ENCODE peak calls at places on chromosomes 6 and 20, in seven cellular contexts. One of them, this sample, is unnamed.

GRCh38 chr6:26653007-26653406 is 6.5 kb downstream of the ZNF322 start:
- DNase-seq in AG04449: no peak
- DNase-seq in cardiac fibroblast: no peak
- DNase-seq in keratinocyte: no peak
- DNase-seq in WTC11: no peak
- DNase-seq in AG04450: no peak
- DNase-seq in breast epithelium: no peak
- DNase-seq in this sample: no peak

GRCh38 chr6:168089186-168090063 is 10.4 kb upstream of the FRMD1 start:
- DNase-seq in AG04449: no peak
- DNase-seq in cardiac fibroblast: no peak
- DNase-seq in keratinocyte: no peak
- DNase-seq in WTC11: no peak
- DNase-seq in AG04450: no peak
- DNase-seq in breast epithelium: no peak
- DNase-seq in this sample: no peak

GRCh38 chr20:32227744-32228688 is 20.3 kb downstream of the POFUT1 start:
- DNase-seq in AG04449: no peak
- DNase-seq in cardiac fibroblast: no peak
- DNase-seq in keratinocyte: no peak
- DNase-seq in WTC11: no peak
- DNase-seq in AG04450: no peak
- DNase-seq in breast epithelium: no peak
- DNase-seq in this sample: no peak

GRCh38 chr6:157107915-157108651 is 215.2 kb downstream of the TMEM242 start:
- DNase-seq in AG04449: peak
- DNase-seq in cardiac fibroblast: peak
- DNase-seq in keratinocyte: peak
- DNase-seq in WTC11: no peak
- DNase-seq in AG04450: peak
- DNase-seq in breast epithelium: no peak
- DNase-seq in this sample: no peak

GRCh38 chr6:484086-484728 is 92.7 kb downstream of the IRF4 start:
- DNase-seq in AG04449: no peak
- DNase-seq in cardiac fibroblast: peak
- DNase-seq in keratinocyte: no peak
- DNase-seq in WTC11: no peak
- DNase-seq in AG04450: no peak
- DNase-seq in breast epithelium: no peak
- DNase-seq in this sample: peak

GRCh38 chr6:37566209-37566859 is 66.6 kb upstream of the CCDC167 start:
- DNase-seq in AG04449: no peak
- DNase-seq in cardiac fibroblast: peak
- DNase-seq in keratinocyte: no peak
- DNase-seq in WTC11: peak
- DNase-seq in AG04450: no peak
- DNase-seq in breast epithelium: no peak
- DNase-seq in this sample: peak

GRCh38 chr6:47483853-47484546 is 6.4 kb downstream of the CD2AP start:
- DNase-seq in AG04449: no peak
- DNase-seq in cardiac fibroblast: peak
- DNase-seq in keratinocyte: no peak
- DNase-seq in WTC11: no peak
- DNase-seq in AG04450: no peak
- DNase-seq in breast epithelium: no peak
- DNase-seq in this sample: no peak

GRCh38 chr6:32432050-32432450 is 7.6 kb upstream of the HLA-DRA start:
- DNase-seq in AG04449: no peak
- DNase-seq in cardiac fibroblast: peak
- DNase-seq in keratinocyte: no peak
- DNase-seq in WTC11: no peak
- DNase-seq in AG04450: no peak
- DNase-seq in breast epithelium: no peak
- DNase-seq in this sample: peak

GRCh38 chr6:52524921-52525320 is 51.9 kb downstream of the TRAM2 start:
- DNase-seq in AG04449: no peak
- DNase-seq in cardiac fibroblast: no peak
- DNase-seq in keratinocyte: no peak
- DNase-seq in WTC11: no peak
- DNase-seq in AG04450: no peak
- DNase-seq in breast epithelium: no peak
- DNase-seq in this sample: no peak

GRCh38 chr20:31485450-31486339 is 10.6 kb downstream of the REM1 start:
- DNase-seq in AG04449: no peak
- DNase-seq in cardiac fibroblast: peak
- DNase-seq in keratinocyte: no peak
- DNase-seq in WTC11: no peak
- DNase-seq in AG04450: no peak
- DNase-seq in breast epithelium: peak
- DNase-seq in this sample: no peak

GRCh38 chr6:43186019-43186418 is 4.0 kb downstream of the CUL9 start:
- DNase-seq in AG04449: no peak
- DNase-seq in cardiac fibroblast: no peak
- DNase-seq in keratinocyte: no peak
- DNase-seq in WTC11: no peak
- DNase-seq in AG04450: no peak
- DNase-seq in breast epithelium: no peak
- DNase-seq in this sample: no peak

GRCh38 chr6:20906938-20907337 is 372.7 kb downstream of the CDKAL1 start:
- DNase-seq in AG04449: no peak
- DNase-seq in cardiac fibroblast: peak
- DNase-seq in keratinocyte: no peak
- DNase-seq in WTC11: no peak
- DNase-seq in AG04450: peak
- DNase-seq in breast epithelium: no peak
- DNase-seq in this sample: no peak

GRCh38 chr6:46490425-46491200 is 636 bp downstream of the RCAN2 start:
- DNase-seq in AG04449: no peak
- DNase-seq in cardiac fibroblast: no peak
- DNase-seq in keratinocyte: no peak
- DNase-seq in WTC11: peak
- DNase-seq in AG04450: no peak
- DNase-seq in breast epithelium: no peak
- DNase-seq in this sample: peak

GRCh38 chr6:141443032-141443431 is 689.7 kb upstream of the GJE1 start:
- DNase-seq in AG04449: no peak
- DNase-seq in cardiac fibroblast: no peak
- DNase-seq in keratinocyte: no peak
- DNase-seq in WTC11: no peak
- DNase-seq in AG04450: no peak
- DNase-seq in breast epithelium: no peak
- DNase-seq in this sample: no peak

GRCh38 chr20:37524859-37525708 is 2.6 kb downstream of the BLCAP start:
- DNase-seq in AG04449: no peak
- DNase-seq in cardiac fibroblast: no peak
- DNase-seq in keratinocyte: peak
- DNase-seq in WTC11: no peak
- DNase-seq in AG04450: no peak
- DNase-seq in breast epithelium: peak
- DNase-seq in this sample: peak

GRCh38 chr6:146041282-146041681 is 12.4 kb downstream of the GRM1 start:
- DNase-seq in AG04449: no peak
- DNase-seq in cardiac fibroblast: peak
- DNase-seq in keratinocyte: no peak
- DNase-seq in WTC11: peak
- DNase-seq in AG04450: no peak
- DNase-seq in breast epithelium: no peak
- DNase-seq in this sample: no peak

GRCh38 chr6:139402935-139403386 is 28.5 kb upstream of the CITED2 start:
- DNase-seq in AG04449: peak
- DNase-seq in cardiac fibroblast: peak
- DNase-seq in keratinocyte: no peak
- DNase-seq in WTC11: no peak
- DNase-seq in AG04450: no peak
- DNase-seq in breast epithelium: no peak
- DNase-seq in this sample: no peak

GRCh38 chr20:45835230-45836224 is 1.9 kb downstream of the SNX21 start:
- DNase-seq in AG04449: no peak
- DNase-seq in cardiac fibroblast: peak
- DNase-seq in keratinocyte: no peak
- DNase-seq in WTC11: no peak
- DNase-seq in AG04450: no peak
- DNase-seq in breast epithelium: no peak
- DNase-seq in this sample: no peak

GRCh38 chr20:19785886-19786285 is 27.8 kb downstream of the RIN2 start:
- DNase-seq in AG04449: peak
- DNase-seq in cardiac fibroblast: peak
- DNase-seq in keratinocyte: peak
- DNase-seq in WTC11: no peak
- DNase-seq in AG04450: no peak
- DNase-seq in breast epithelium: no peak
- DNase-seq in this sample: no peak

GRCh38 chr6:707576-708236 is 14.8 kb upstream of the EXOC2 start:
- DNase-seq in AG04449: no peak
- DNase-seq in cardiac fibroblast: no peak
- DNase-seq in keratinocyte: no peak
- DNase-seq in WTC11: no peak
- DNase-seq in AG04450: no peak
- DNase-seq in breast epithelium: no peak
- DNase-seq in this sample: no peak

DNA sequence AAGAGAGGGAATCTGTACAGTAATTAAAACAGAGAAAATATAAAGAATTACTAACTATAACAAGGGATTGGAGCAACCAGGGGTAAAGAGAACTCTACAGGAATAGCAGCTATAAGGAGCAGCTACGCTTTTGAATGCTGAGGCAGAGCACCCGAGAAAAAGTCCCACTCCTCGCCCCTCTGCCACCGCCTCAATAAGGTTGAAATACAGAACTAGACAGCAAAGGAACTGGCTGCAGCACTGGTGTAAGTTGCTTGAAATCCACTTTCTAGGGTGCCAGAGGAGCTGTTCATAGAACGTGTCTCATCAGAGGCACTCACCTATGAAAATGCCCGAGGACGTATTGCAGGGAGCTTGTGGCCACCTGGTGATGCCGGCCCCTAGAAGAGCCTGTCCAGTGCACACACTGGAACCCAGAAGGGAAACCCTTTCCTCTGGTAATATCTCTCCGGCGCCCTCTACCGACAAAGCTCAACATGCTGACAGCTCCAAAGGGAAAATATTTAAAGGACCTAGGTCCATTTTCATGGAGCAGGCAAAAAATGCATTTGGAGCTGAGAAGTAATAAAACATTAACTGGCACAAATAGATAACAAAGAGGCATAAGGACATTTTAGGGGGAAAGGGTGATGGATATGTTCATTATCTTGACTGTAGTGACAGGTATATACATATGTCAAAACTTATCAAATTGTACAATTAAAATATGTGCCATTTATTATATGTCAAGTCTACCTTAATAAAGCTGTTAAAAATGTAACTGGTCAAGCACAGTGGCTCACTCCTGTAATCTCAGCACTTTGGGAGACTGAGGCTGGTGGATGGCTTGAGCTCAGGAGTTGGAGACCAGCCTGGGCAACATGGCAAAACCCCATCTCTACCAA is 137.4 kb upstream of the HDAC2 start:
- DNase-seq in AG04449: no peak
- DNase-seq in cardiac fibroblast: peak
- DNase-seq in keratinocyte: no peak
- DNase-seq in WTC11: peak
- DNase-seq in AG04450: peak
- DNase-seq in breast epithelium: no peak
- DNase-seq in this sample: peak
- TF ChIP-seq CTCF in AG04449: peak
- TF ChIP-seq CTCF in cardiac fibroblast: peak
- TF ChIP-seq CTCF in keratinocyte: peak
- TF ChIP-seq CTCF in WTC11: peak
- TF ChIP-seq CTCF in AG04450: peak
- TF ChIP-seq CTCF in breast epithelium: no peak
- TF ChIP-seq CTCF in this sample: peak

DNA sequence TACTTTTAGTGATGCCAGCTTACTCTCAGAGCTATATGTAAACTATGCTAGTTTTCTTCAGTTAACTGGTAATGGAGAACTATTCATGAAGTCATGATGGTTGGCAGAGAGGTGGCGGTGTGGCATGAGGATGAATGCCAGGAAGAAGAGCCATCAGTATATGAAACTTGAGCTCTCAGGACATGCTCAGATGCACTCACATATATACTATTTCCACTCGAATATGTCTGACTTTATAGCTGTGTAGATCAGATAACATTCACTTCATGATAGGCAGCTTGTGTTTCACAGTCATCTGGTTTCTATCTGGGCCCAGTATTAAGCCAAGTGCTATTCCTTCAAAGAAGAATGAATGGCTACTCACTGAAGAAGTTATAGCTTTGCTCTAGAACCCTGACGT is 46.2 kb upstream of the CEP85L start:
- DNase-seq in AG04449: no peak
- DNase-seq in cardiac fibroblast: no peak
- DNase-seq in keratinocyte: no peak
- DNase-seq in WTC11: no peak
- DNase-seq in AG04450: no peak
- DNase-seq in breast epithelium: no peak
- DNase-seq in this sample: no peak
- TF ChIP-seq CTCF in AG04449: no peak
- TF ChIP-seq CTCF in cardiac fibroblast: no peak
- TF ChIP-seq CTCF in keratinocyte: no peak
- TF ChIP-seq CTCF in WTC11: no peak
- TF ChIP-seq CTCF in AG04450: no peak
- TF ChIP-seq CTCF in breast epithelium: no peak
- TF ChIP-seq CTCF in this sample: no peak

GRCh38 chr6:129835691-129836090 is 25.4 kb downstream of the TMEM244 start:
- DNase-seq in AG04449: no peak
- DNase-seq in cardiac fibroblast: no peak
- DNase-seq in keratinocyte: no peak
- DNase-seq in WTC11: no peak
- DNase-seq in AG04450: no peak
- DNase-seq in breast epithelium: no peak
- DNase-seq in this sample: no peak
- TF ChIP-seq CTCF in AG04449: no peak
- TF ChIP-seq CTCF in cardiac fibroblast: no peak
- TF ChIP-seq CTCF in keratinocyte: no peak
- TF ChIP-seq CTCF in WTC11: no peak
- TF ChIP-seq CTCF in AG04450: no peak
- TF ChIP-seq CTCF in breast epithelium: no peak
- TF ChIP-seq CTCF in this sample: no peak

DNA sequence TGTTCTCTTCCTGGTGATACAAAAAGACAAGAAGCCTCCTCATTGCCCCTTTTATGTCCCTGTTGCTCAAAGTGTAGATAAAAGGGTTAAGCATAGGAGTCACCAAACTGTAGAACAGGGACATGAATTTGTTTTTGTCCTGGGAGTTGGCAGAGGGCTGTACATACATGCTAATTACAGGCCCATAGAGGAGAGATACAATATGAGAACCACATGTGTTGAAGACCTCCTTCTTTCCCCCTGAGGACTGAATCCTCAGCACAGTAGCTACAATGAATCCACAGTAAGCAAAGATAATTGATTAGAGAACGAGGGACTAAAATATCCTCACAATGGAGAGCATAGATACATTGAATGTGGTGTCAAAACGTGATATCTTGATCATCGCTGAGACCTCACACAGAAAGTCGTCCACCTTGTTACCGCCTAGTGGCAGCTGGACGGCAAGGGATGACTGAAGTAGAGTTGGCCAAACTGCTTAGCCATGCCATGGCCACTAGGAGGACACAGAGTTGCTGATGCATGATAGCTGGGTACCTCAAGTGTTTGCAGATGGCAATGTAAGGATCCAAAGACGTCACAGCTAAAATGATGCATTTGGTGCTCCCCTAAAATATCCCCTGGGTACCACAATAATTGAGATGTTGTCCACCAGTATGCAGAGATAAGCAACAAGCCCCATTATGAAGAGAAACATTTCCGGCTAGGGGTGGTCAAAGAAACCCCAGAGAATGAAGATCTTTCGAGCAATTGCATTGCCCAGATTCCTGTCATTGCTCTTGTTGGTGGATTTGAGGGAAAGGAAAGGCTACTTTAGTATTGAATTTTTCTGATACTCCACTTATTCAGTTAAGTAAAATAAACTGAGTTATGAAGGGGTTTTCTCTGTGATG is 15.0 kb downstream of the OR2B3 start:
- DNase-seq in AG04449: no peak
- DNase-seq in cardiac fibroblast: peak
- DNase-seq in keratinocyte: no peak
- DNase-seq in WTC11: peak
- DNase-seq in AG04450: no peak
- DNase-seq in breast epithelium: no peak
- DNase-seq in this sample: peak
- TF ChIP-seq CTCF in AG04449: peak
- TF ChIP-seq CTCF in cardiac fibroblast: peak
- TF ChIP-seq CTCF in keratinocyte: peak
- TF ChIP-seq CTCF in WTC11: peak
- TF ChIP-seq CTCF in AG04450: peak
- TF ChIP-seq CTCF in breast epithelium: peak
- TF ChIP-seq CTCF in this sample: peak

This sample was measured in GM20000.